ENCODE peak calls at places on chromosomes 12 and 14, in four cellular contexts. One of them, this sample, is unnamed.

GRCh38 chr12:10341892-10342509 is 34.3 kb downstream of the KLRD1 start:
- DNase-seq in WTC11: no peak
- DNase-seq in astrocyte: no peak
- DNase-seq in cardiac fibroblast: peak; percentile 79
- DNase-seq in this sample: no peak

GRCh38 chr14:75752086-75752485 is 91.0 kb downstream of the TTLL5 start:
- DNase-seq in astrocyte: no peak
- DNase-seq in WTC11: no peak
- DNase-seq in cardiac fibroblast: no peak
- DNase-seq in this sample: no peak

GRCh38 chr12:88600272-88600671 is 20.0 kb upstream of the KITLG start:
- DNase-seq in WTC11: no peak
- DNase-seq in cardiac fibroblast: peak; percentile 90
- DNase-seq in astrocyte: peak; percentile 89
- DNase-seq in this sample: no peak

GRCh38 chr14:53093206-53093605 is 59.9 kb downstream of the DDHD1 start:
- DNase-seq in cardiac fibroblast: peak; percentile 64
- DNase-seq in astrocyte: no peak
- DNase-seq in WTC11: no peak
- DNase-seq in this sample: no peak

GRCh38 chr14:69600304-69600891 is 11.0 kb upstream of the SUSD6 start:
- DNase-seq in cardiac fibroblast: no peak
- DNase-seq in WTC11: no peak
- DNase-seq in astrocyte: no peak
- DNase-seq in this sample: no peak

GRCh38 chr12:64006211-64006610 is 161.7 kb downstream of the SRGAP1 start:
- DNase-seq in cardiac fibroblast: peak; percentile 69
- DNase-seq in WTC11: no peak
- DNase-seq in astrocyte: peak; percentile 92
- DNase-seq in this sample: no peak

GRCh38 chr12:67306712-67307111 is 37.6 kb downstream of the CAND1 start:
- DNase-seq in astrocyte: no peak
- DNase-seq in cardiac fibroblast: no peak
- DNase-seq in WTC11: no peak
- DNase-seq in this sample: no peak

GRCh38 chr14:60183138-60183537 is 17.9 kb upstream of the DHRS7 start:
- DNase-seq in cardiac fibroblast: no peak
- DNase-seq in astrocyte: no peak
- DNase-seq in WTC11: no peak
- DNase-seq in this sample: no peak

GRCh38 chr12:34392741-34393085 is 370.4 kb downstream of the ALG10 start:
- DNase-seq in astrocyte: no peak
- DNase-seq in cardiac fibroblast: no peak
- DNase-seq in WTC11: no peak
- DNase-seq in this sample: no peak

GRCh38 chr14:44995196-44995595 is 33.2 kb downstream of the TOGARAM1 start:
- DNase-seq in WTC11: no peak
- DNase-seq in astrocyte: no peak
- DNase-seq in cardiac fibroblast: no peak
- DNase-seq in this sample: no peak

GRCh38 chr12:6093764-6094163 is 30.7 kb downstream of the VWF start:
- DNase-seq in astrocyte: no peak
- DNase-seq in cardiac fibroblast: no peak
- DNase-seq in WTC11: no peak
- DNase-seq in this sample: no peak

GRCh38 chr12:57488397-57489156 is 709 bp downstream of the MARS1 start:
- DNase-seq in astrocyte: peak; percentile 12
- DNase-seq in cardiac fibroblast: no peak
- DNase-seq in WTC11: no peak
- DNase-seq in this sample: no peak

GRCh38 chr12:7131502-7131866 is 1.3 kb downstream of the CLSTN3 start:
- DNase-seq in cardiac fibroblast: no peak
- DNase-seq in astrocyte: no peak
- DNase-seq in WTC11: no peak
- DNase-seq in this sample: no peak

GRCh38 chr12:79251356-79251755 is 386.8 kb downstream of the SYT1 start:
- DNase-seq in WTC11: no peak
- DNase-seq in astrocyte: peak; percentile 62
- DNase-seq in cardiac fibroblast: peak; percentile 15
- DNase-seq in this sample: no peak

GRCh38 chr14:49858383-49858782 is 5.8 kb upstream of the NEMF start:
- DNase-seq in astrocyte: no peak
- DNase-seq in cardiac fibroblast: no peak
- DNase-seq in WTC11: no peak
- DNase-seq in this sample: no peak

GRCh38 chr14:84482256-84483071 is 1047.5 kb upstream of the FLRT2 start:
- DNase-seq in WTC11: no peak
- DNase-seq in cardiac fibroblast: peak; percentile 68
- DNase-seq in astrocyte: peak; percentile 77
- DNase-seq in this sample: no peak

GRCh38 chr12:50231346-50231745 is 52.0 kb downstream of the LIMA1 start:
- DNase-seq in WTC11: no peak
- DNase-seq in cardiac fibroblast: no peak
- DNase-seq in astrocyte: no peak
- DNase-seq in this sample: no peak

GRCh38 chr12:2322554-2323120 is 269.9 kb downstream of the CACNA1C start:
- DNase-seq in cardiac fibroblast: no peak
- DNase-seq in astrocyte: no peak
- DNase-seq in WTC11: no peak
- DNase-seq in this sample: no peak

GRCh38 chr12:98587084-98587483 is 6.4 kb upstream of the SLC25A3 start:
- DNase-seq in WTC11: no peak
- DNase-seq in cardiac fibroblast: no peak
- DNase-seq in astrocyte: no peak
- DNase-seq in this sample: no peak

GRCh38 chr12:6963016-6963731 is 7.3 kb downstream of the PHB2 start:
- DNase-seq in cardiac fibroblast: no peak
- DNase-seq in astrocyte: no peak
- DNase-seq in WTC11: peak; percentile 83
- DNase-seq in this sample: no peak

GRCh38 chr12:118391836-118392235 is 15.5 kb downstream of the SUDS3 start:
- DNase-seq in astrocyte: no peak
- DNase-seq in cardiac fibroblast: no peak
- DNase-seq in WTC11: no peak
- DNase-seq in this sample: no peak

GRCh38 chr12:120845696-120846095 is 58.5 kb downstream of the SPPL3 start:
- DNase-seq in cardiac fibroblast: no peak
- DNase-seq in astrocyte: no peak
- DNase-seq in WTC11: no peak
- DNase-seq in this sample: no peak

GRCh38 chr12:124995200-124995961 is 1.9 kb downstream of the BRI3BP start:
- DNase-seq in cardiac fibroblast: no peak
- DNase-seq in astrocyte: no peak
- DNase-seq in WTC11: no peak
- DNase-seq in this sample: no peak

GRCh38 chr12:4069046-4070010 is 196.1 kb upstream of the PARP11 start:
- DNase-seq in WTC11: no peak
- DNase-seq in astrocyte: no peak
- DNase-seq in cardiac fibroblast: no peak
- DNase-seq in this sample: no peak

GRCh38 chr12:29051221-29051620 is 97.9 kb upstream of the FAR2 start:
- DNase-seq in cardiac fibroblast: peak; percentile 65
- DNase-seq in WTC11: no peak
- DNase-seq in astrocyte: peak; percentile 51
- DNase-seq in this sample: no peak

GRCh38 chr12:122137681-122138080 is 36.3 kb downstream of the IL31 start:
- DNase-seq in cardiac fibroblast: no peak
- DNase-seq in WTC11: peak; percentile 82
- DNase-seq in astrocyte: no peak
- DNase-seq in this sample: no peak

DNA sequence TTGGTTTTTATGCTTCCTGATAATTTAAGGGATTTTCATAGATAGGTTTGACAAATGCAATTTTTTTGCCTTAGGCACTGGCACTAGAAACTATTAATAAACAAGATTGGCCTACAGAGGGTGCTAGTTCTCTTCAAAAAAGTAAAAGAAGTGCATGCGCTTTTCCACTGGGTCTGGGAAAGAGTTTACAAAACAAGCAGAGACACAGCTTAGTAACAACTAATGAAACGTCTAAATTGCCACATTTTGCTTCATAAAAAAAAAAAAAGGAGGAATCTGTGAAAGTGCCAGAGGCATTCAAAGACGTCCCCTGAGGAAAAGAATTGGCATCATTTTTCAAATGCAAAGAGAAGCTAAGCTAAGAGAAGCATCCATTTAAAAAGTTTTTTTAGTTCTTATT is 58.3 kb upstream of the EEA1 start:
- DNase-seq in cardiac fibroblast: peak; percentile 90
- DNase-seq in WTC11: no peak
- DNase-seq in astrocyte: peak; percentile 53
- DNase-seq in this sample: no peak
- TF ChIP-seq CTCF in cardiac fibroblast: peak; percentile 51
- TF ChIP-seq CTCF in WTC11: peak; percentile 38
- TF ChIP-seq CTCF in astrocyte: peak; percentile 58
- TF ChIP-seq CTCF in this sample: peak; percentile 80

DNA sequence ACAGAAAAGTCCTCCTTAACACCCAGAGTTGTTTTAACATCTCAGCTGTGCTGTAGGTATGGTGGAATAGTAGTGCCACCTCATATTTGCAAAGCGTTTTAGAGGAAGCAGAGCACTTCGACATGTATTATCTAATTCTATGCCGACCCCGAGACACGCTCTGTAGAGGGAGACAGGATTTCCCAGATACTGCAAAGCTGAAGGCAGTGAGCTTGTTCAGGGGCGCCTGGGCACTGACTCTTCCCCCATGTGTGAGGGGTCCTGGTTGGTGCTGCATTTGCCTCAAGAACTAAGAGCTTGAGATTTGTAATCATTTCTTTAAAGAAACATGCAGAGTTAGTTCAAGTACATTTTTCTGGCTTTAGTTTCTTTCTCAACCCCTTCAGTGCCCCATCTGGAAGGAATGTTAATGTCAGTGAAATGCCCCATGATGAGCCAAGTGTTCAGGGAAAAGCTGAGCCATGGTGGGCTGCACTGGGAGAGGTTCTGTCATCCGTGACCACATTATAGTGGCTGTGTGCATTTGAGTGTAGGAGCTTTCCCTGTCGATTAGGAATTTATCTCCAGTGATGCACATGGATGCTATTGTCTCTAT is 66.3 kb downstream of the MBIP start:
- DNase-seq in WTC11: no peak
- DNase-seq in astrocyte: no peak
- DNase-seq in cardiac fibroblast: peak; percentile 23
- DNase-seq in this sample: no peak
- TF ChIP-seq CTCF in WTC11: no peak
- TF ChIP-seq CTCF in astrocyte: peak; percentile 18
- TF ChIP-seq CTCF in cardiac fibroblast: peak; percentile 11
- TF ChIP-seq CTCF in this sample: no peak

DNA sequence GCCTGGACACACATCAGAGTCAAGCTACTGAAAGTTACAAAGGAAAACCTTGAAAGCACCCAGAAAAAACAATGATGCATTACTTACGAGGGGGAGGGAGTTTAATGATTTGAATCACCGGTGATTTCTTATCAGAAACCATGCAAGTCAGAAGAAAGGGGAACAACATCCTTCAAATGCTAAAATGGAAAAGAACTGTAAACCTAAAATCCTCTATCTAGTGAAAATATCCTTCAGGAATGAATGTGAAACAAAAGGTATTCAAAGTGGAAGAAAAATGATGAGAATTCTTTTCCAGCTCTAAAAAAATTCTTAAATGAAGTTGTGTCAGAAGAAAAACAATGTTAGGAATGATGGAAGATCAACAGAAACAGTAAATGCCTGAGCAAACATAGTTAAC is 16.8 kb downstream of the SCAF11 start:
- DNase-seq in cardiac fibroblast: peak; percentile 53
- DNase-seq in WTC11: no peak
- DNase-seq in astrocyte: peak; percentile 65
- DNase-seq in this sample: no peak
- TF ChIP-seq CTCF in cardiac fibroblast: no peak
- TF ChIP-seq CTCF in WTC11: no peak
- TF ChIP-seq CTCF in astrocyte: no peak
- TF ChIP-seq CTCF in this sample: no peak

DNA sequence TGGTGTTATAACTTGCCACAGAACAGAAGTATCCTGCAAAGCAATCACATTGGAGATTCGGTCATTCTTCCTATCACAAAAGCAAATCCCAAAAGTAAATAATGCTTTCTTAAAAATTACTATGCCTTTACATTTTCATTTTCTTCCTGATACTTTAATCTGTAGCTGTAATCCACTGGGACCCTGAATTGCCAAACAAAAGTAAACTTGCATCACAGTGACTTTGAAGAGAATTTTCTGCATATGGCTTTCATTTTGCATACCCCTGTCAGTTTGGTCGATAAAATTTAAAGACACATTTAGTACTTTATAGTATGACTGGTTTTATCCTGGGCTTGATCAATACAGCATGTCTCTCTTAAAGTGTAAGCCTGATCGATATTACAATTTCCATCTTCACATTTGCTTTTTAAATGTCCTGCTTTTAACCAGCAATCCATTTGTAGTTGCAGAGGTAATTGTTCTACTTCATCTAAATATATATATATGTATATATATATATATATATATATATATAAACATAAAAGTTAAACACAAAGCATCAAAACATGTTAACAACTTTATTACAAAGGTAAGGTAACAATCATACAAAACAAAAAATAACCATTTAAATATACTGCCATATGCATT is 53.7 kb upstream of the PLEKHA5 start:
- DNase-seq in WTC11: no peak
- DNase-seq in astrocyte: no peak
- DNase-seq in cardiac fibroblast: no peak
- DNase-seq in this sample: no peak
- TF ChIP-seq CTCF in WTC11: no peak
- TF ChIP-seq CTCF in astrocyte: no peak
- TF ChIP-seq CTCF in cardiac fibroblast: no peak
- TF ChIP-seq CTCF in this sample: no peak

This sample was measured in CD4-positive, alpha-beta T cell.